ENCODE peak calls at places on chromosomes 5 and 9, in ten cellular contexts. H, D, V, B, X, T, Q, M, C and A are unnamed samples. For H3K27me3, the result is how much of the 10 kb centered on the place peaks cover.

GRCh38 chr5:169164481-169164925 is 136.4 kb downstream of the SLIT3 start:
- DNase-seq in D (no peak), M (no peak), X (no peak), Q (no peak), H (peak), T (no peak), B (peak), V (no peak), C (peak), A (no peak)

GRCh38 chr9:91001146-91001611 is 199.6 kb downstream of the SYK start:
- DNase-seq in B (peak), H (peak), X (no peak), V (no peak), D (no peak), C (no peak), Q (no peak), M (no peak), T (no peak), A (peak)

GRCh38 chr9:34717996-34718614 is 8.2 kb upstream of the CCL21 start:
- DNase-seq in V (no peak), D (no peak), M (no peak), C (no peak), B (no peak), T (no peak), Q (no peak), X (no peak), H (no peak), A (no peak)

GRCh38 chr5:179495906-179496455 is 54.4 kb upstream of the RUFY1 start:
- DNase-seq in D (no peak), V (no peak), M (no peak), Q (no peak), B (no peak), H (no peak), X (no peak), C (no peak), T (no peak), A (no peak)

GRCh38 chr9:137797206-137798120 is 80.1 kb upstream of the CACNA1B start:
- DNase-seq in Q (no peak), H (no peak), M (no peak), X (no peak), D (no peak), T (no peak), V (no peak), C (no peak), B (no peak), A (no peak)

GRCh38 chr9:93645149-93645889 is 68.9 kb downstream of the PHF2 start:
- DNase-seq in M (no peak), B (no peak), X (no peak), C (no peak), D (peak), T (no peak), Q (peak), H (no peak), V (no peak), A (no peak)

GRCh38 chr9:104758974-104759373 is 5.0 kb upstream of the NIPSNAP3B start:
- DNase-seq in D (no peak), Q (no peak), V (no peak), X (no peak), T (no peak), H (no peak), B (no peak), M (no peak), C (no peak), A (no peak)

GRCh38 chr5:1317921-1318565 is 23.2 kb upstream of the TERT start:
- DNase-seq in T (no peak), M (no peak), H (no peak), Q (no peak), C (peak), B (no peak), X (no peak), V (no peak), D (no peak), A (no peak)

GRCh38 chr9:126781717-126782388 is 23.0 kb upstream of the ZBTB43 start:
- DNase-seq in D (peak), B (peak), X (peak), Q (peak), V (peak), T (peak), M (peak), C (peak), H (peak), A (no peak)

GRCh38 chr9:86795861-86796497 is 151.3 kb downstream of the GAS1 start:
- DNase-seq in Q (peak), C (peak), V (no peak), D (peak), H (peak), X (peak), B (peak), M (peak), T (peak), A (peak)

GRCh38 chr5:84696651-84697050 is 312.0 kb upstream of the EDIL3 start:
- DNase-seq in X (no peak), T (no peak), Q (no peak), B (peak), D (no peak), V (no peak), H (no peak), M (no peak), C (no peak), A (no peak)

GRCh38 chr5:51345106-51345505 is 38.1 kb upstream of the ISL1 start:
- DNase-seq in X (no peak), B (peak), V (no peak), D (no peak), H (no peak), Q (no peak), C (no peak), T (no peak), M (no peak), A (peak)

GRCh38 chr5:166509085-166509484 is 1782.4 kb upstream of the WWC1 start:
- DNase-seq in V (no peak), H (peak), B (no peak), Q (no peak), D (no peak), T (peak), C (peak), X (no peak), M (no peak), A (no peak)

GRCh38 chr5:157457391-157457790 is 2.6 kb upstream of the NIPAL4 start:
- DNase-seq in V (no peak), B (no peak), X (no peak), M (no peak), C (no peak), H (no peak), D (no peak), Q (no peak), T (no peak), A (no peak)

GRCh38 chr5:127028822-127029457 is 1.4 kb downstream of the MARCHF3 start:
- DNase-seq in D (peak), Q (no peak), T (peak), V (no peak), C (no peak), B (no peak), X (no peak), M (no peak), H (peak), A (no peak)
- H3K27me3 ChIP-seq in D (under half), Q (under half), T (under half), V (under half), C (under half), B (under half), X (under half), M (under half), H (under half), A (under half)

GRCh38 chr5:29370248-29370647 is 1823.2 kb upstream of the CDH6 start:
- DNase-seq in Q (no peak), D (no peak), M (no peak), C (no peak), B (no peak), T (no peak), V (no peak), X (no peak), H (no peak), A (no peak)

DNA sequence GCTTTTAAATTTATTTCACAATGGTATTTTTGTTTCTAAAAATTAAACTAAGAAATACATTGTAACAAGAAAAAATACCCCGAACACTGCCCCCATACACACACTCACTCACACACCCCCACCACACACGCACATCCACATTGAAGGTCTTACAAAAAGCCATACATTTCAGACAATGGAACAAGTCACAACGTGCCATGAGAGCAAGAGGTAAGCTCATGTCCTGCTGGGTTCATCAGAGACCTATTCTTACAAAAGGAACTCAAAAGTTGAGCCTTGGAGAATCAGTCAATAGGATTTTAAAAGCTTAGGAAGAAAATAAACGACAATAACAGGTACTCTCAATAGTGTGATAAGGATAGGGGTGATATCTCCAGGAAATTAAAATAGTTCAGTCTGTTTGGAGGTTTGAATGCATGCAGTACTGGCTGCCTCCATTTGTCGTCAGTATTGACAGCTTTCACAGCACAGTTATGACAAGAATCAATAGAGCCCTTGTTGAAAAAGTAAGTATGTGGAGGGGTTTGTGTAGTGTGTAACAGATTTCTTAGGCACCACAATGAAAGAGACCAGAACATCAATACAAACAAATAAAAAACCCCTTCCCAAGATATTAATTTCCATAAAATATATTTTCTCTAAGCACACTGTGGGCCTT is 1826.2 kb upstream of the CDH6 start:
- DNase-seq in C (peak), D (no peak), T (peak), V (no peak), X (no peak), H (no peak), Q (no peak), B (no peak), M (no peak), A (no peak)
- TF ChIP-seq CTCF in C (peak), D (no peak), T (peak), V (no peak), X (no peak), H (no peak), Q (no peak), B (no peak), M (no peak), A (no peak)

DNA sequence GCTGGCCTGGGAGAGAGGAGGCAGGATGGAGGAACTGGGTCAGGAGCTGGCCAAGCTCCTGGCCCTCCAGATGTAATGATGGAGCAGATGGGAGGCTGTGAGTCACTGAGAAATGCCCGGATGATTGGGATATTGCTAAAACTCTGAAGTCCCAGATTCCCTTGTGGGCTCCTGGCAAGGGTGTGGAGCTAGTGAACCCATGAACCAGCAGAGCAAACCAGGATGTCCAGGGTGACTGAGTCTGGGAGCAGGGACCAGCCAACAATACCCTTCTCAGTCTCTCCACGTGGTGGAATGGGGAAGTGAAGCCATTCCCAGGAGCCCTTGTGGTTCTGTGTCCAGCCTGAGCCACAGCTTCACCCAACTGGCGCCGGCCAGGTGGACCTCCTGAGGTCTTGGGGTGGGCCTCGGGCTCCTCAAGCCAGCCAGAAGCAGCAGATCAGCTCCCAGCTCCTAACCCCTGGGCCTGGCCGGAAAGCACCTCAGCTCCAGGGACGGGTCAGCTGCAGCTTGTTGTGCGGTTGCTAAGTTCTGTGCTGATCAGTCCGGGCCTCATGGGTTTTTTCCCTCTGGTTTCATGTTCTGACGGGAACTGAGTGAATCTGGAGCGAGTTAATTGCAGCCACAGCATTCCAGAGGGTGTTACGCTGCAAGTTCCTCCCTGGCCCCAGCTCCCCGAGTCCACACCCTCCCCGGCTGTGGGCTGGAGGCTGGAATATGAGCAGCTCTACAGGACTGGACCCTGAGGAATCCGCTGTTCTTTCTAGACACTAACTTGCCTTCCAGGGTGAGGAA is 37.6 kb downstream of the DUSP1 start:
- DNase-seq in D (peak), V (no peak), T (peak), M (peak), C (no peak), B (peak), Q (peak), X (peak), H (peak), A (peak)
- H3K4me3 ChIP-seq in D (no peak), V (no peak), T (no peak), M (no peak), C (no peak), B (no peak), Q (no peak), X (no peak), H (no peak), A (no peak)

GRCh38 chr5:138653502-138653901 is 78.3 kb upstream of the HSPA9 start:
- DNase-seq in B (no peak), H (peak), M (no peak), Q (no peak), T (peak), X (no peak), V (no peak), C (peak), D (no peak), A (no peak)

GRCh38 chr5:138650999-138651766 is 76.0 kb upstream of the HSPA9 start:
- DNase-seq in X (no peak), H (no peak), M (no peak), Q (no peak), D (no peak), V (no peak), T (no peak), C (no peak), B (no peak), A (no peak)

GRCh38 chr5:138649775-138650174 is 74.6 kb upstream of the HSPA9 start:
- DNase-seq in H (no peak), M (no peak), T (no peak), D (no peak), Q (no peak), C (peak), X (no peak), B (no peak), V (no peak), A (no peak)

GRCh38 chr5:138650196-138650595 is 75.0 kb upstream of the HSPA9 start:
- DNase-seq in H (no peak), X (no peak), T (no peak), B (no peak), Q (no peak), M (no peak), D (no peak), C (no peak), V (no peak), A (no peak)

GRCh38 chr5:138651767-138652117 is 76.5 kb upstream of the HSPA9 start:
- DNase-seq in Q (no peak), D (no peak), M (no peak), X (no peak), H (no peak), C (no peak), B (no peak), T (no peak), V (no peak), A (no peak)
- H3K27me3 ChIP-seq in Q (under half), D (under half), M (under half), X (under half), H (under half), C (under half), B (under half), T (under half), V (under half), A (under half)

GRCh38 chr9:134419684-134420076 is 93.4 kb downstream of the RXRA start:
- DNase-seq in T (peak), C (peak), B (no peak), X (no peak), D (no peak), M (no peak), H (no peak), V (no peak), Q (no peak), A (no peak)
- TF ChIP-seq CTCF in T (peak), C (peak), B (peak), X (no peak), D (no peak), M (no peak), H (peak), V (peak), Q (no peak), A (peak)

DNA sequence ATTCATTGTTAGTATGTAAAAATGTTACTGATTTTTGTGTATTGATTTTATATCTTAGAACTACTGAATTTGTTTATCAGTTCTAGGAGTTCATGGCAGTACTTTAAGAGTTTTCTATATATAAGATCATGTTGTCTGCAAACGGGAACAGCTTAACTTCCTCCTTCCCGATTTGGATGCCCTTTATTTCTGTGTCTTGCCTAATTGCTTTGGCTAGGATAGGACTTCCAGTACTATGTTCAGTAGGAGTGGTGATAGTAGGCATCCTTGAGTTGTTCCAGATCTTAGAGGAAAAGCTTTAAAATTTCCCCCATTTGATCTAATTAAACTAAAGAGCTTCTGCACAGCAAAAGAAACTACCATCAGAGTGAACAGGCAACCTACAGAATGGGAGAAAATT is 20.1 kb downstream of the RCL1 start:
- DNase-seq in T (no peak), H (no peak), V (no peak), X (no peak), Q (no peak), M (no peak), C (no peak), D (no peak), B (no peak), A (no peak)
- H3K4me3 ChIP-seq in T (no peak), H (no peak), V (peak), X (no peak), Q (no peak), M (no peak), C (no peak), D (no peak), B (no peak), A (no peak)